ENCODE peak calls at places on chromosomes 16 and 17, in eight cellular contexts. Q is anterior cingulate cortex, R is AG20443, U is HT-29, W is tibial nerve, E is NCI-H510A treated with DMSO at 0.1 percent for 48 hours, D is heart left ventricle, C is astrocyte of the spinal cord. T is an unnamed sample.

GRCh38 chr17:77686903-77687302 is 271.6 kb upstream of the TNRC6C start:
- DNase-seq in Q (no peak), R (no peak), U (no peak), W (no peak), E (peak; percentile 51), D (no peak), C (no peak), T (no peak)

GRCh38 chr16:73171380-73171779 is 123.5 kb upstream of the ZFHX3 start:
- DNase-seq in Q (no peak), R (no peak), U (no peak), W (no peak), E (no peak), D (no peak), C (no peak), T (no peak)

GRCh38 chr16:57479043-57479421 is 7.3 kb downstream of the DOK4 start:
- DNase-seq in Q (peak; percentile 24), R (no peak), U (no peak), W (no peak), E (no peak), D (no peak), C (no peak), T (peak; percentile 19)

GRCh38 chr17:12021604-12022003 is 927 bp downstream of the MAP2K4 start:
- DNase-seq in Q (no peak), R (peak; percentile 10), U (no peak), W (no peak), E (no peak), D (no peak), C (no peak), T (no peak)

GRCh38 chr16:69306031-69306430 is 5.1 kb upstream of the VPS4A start:
- DNase-seq in Q (no peak), R (peak; percentile 10), U (no peak), W (no peak), E (no peak), D (no peak), C (no peak), T (no peak)

GRCh38 chr16:88642881-88643545 is 4.6 kb downstream of the IL17C start:
- DNase-seq in Q (no peak), R (no peak), U (no peak), W (no peak), E (no peak), D (no peak), C (no peak), T (no peak)

GRCh38 chr17:44589316-44590071 is 32.2 kb downstream of the FZD2 start:
- DNase-seq in Q (no peak), R (peak; percentile 52), U (no peak), W (no peak), E (no peak), D (no peak), C (peak; percentile 32), T (no peak)

GRCh38 chr17:31490019-31490383 is 98.5 kb downstream of the RAB11FIP4 start:
- DNase-seq in Q (no peak), R (no peak), U (no peak), W (no peak), E (no peak), D (no peak), C (no peak), T (no peak)

GRCh38 chr17:80387071-80387470 is 27.9 kb upstream of the ENDOV start:
- DNase-seq in Q (no peak), R (no peak), U (no peak), W (no peak), E (no peak), D (no peak), C (no peak), T (no peak)

GRCh38 chr16:31395647-31396046 is 2.5 kb downstream of the ITGAD start:
- DNase-seq in Q (no peak), R (no peak), U (no peak), W (peak; percentile 26), E (no peak), D (peak; percentile 35), C (no peak), T (no peak)

GRCh38 chr17:81036128-81036891 is 1.4 kb downstream of the BAIAP2 start:
- DNase-seq in Q (no peak), R (no peak), U (peak; percentile 69), W (no peak), E (no peak), D (no peak), C (no peak), T (no peak)

GRCh38 chr16:10949424-10949970 is 5.1 kb downstream of the CLEC16A start:
- DNase-seq in Q (no peak), R (no peak), U (no peak), W (no peak), E (no peak), D (no peak), C (peak; percentile 68), T (no peak)

GRCh38 chr17:9918352-9918751 is 13.3 kb upstream of the RCVRN start:
- DNase-seq in Q (no peak), R (no peak), U (no peak), W (no peak), E (no peak), D (no peak), C (no peak), T (no peak)

GRCh38 chr16:21713549-21714368 is 50.0 kb downstream of the OTOA start:
- DNase-seq in Q (no peak), R (no peak), U (no peak), W (no peak), E (no peak), D (no peak), C (no peak), T (no peak)

GRCh38 chr17:9684955-9685621 is 39.8 kb downstream of the USP43 start:
- DNase-seq in Q (no peak), R (no peak), U (no peak), W (no peak), E (no peak), D (no peak), C (peak; percentile 36), T (no peak)

GRCh38 chr17:64004903-64005733 is 7.0 kb downstream of the PRR29 start:
- DNase-seq in Q (no peak), R (no peak), U (no peak), W (no peak), E (no peak), D (no peak), C (no peak), T (no peak)

GRCh38 chr17:17732444-17732843 is 51.2 kb downstream of the RAI1 start:
- DNase-seq in Q (no peak), R (no peak), U (no peak), W (no peak), E (no peak), D (no peak), C (no peak), T (no peak)

GRCh38 chr17:27533874-27534815 is 77.9 kb downstream of the KSR1 start:
- DNase-seq in Q (no peak), R (peak; percentile 90), U (no peak), W (no peak), E (no peak), D (no peak), C (peak; percentile 91), T (no peak)

GRCh38 chr17:50565559-50566350 is 5.2 kb downstream of the CACNA1G start:
- DNase-seq in Q (peak; percentile 60), R (peak; percentile 38), U (peak; percentile 39), W (no peak), E (no peak), D (no peak), C (no peak), T (peak; percentile 31)

GRCh38 chr17:43722921-43723665 is 35.5 kb downstream of the SOST start:
- DNase-seq in Q (no peak), R (no peak), U (no peak), W (no peak), E (no peak), D (no peak), C (no peak), T (no peak)

GRCh38 chr17:48711128-48711527 is 11.2 kb downstream of the PRAC1 start:
- DNase-seq in Q (no peak), R (no peak), U (no peak), W (no peak), E (no peak), D (no peak), C (no peak), T (no peak)

GRCh38 chr17:80461527-80462166 is 14.8 kb downstream of the NPTX1 start:
- DNase-seq in Q (no peak), R (no peak), U (no peak), W (no peak), E (no peak), D (no peak), C (no peak), T (no peak)

GRCh38 chr16:79589495-79590134 is 10.9 kb downstream of the MAF start:
- DNase-seq in Q (no peak), R (no peak), U (no peak), W (no peak), E (no peak), D (no peak), C (no peak), T (no peak)

GRCh38 chr16:4944333-4945281 is 7.7 kb upstream of the PPL start:
- DNase-seq in Q (no peak), R (peak; percentile 96), U (peak; percentile 96), W (peak; percentile 86), E (peak; percentile 45), D (peak; percentile 82), C (peak; percentile 98), T (no peak)

GRCh38 chr16:2473999-2474876 is 689 bp upstream of the TBC1D24 start:
- DNase-seq in Q (peak; percentile 34), R (peak; percentile 75), U (peak; percentile 47), W (no peak), E (no peak), D (peak; percentile 45), C (no peak), T (no peak)

GRCh38 chr16:2692948-2693651 is 10.8 kb downstream of the KCTD5 start:
- DNase-seq in Q (peak; percentile 70), R (no peak), U (no peak), W (no peak), E (no peak), D (no peak), C (peak; percentile 72), T (peak; percentile 84)